ENCODE peak calls at places on chromosomes 16 and 17, in nine cellular contexts. N is hepatic stellate cell; Q is stimulated activated CD4-positive, alpha-beta T cell treated with anti-CD3 and anti-CD28 coated beads, TNF-alpha, amount 100 ng/mL, for 4 hours; D is activated CD4-positive, alpha-beta T cell treated with anti-CD3 and anti-CD28 coated beads, Interleukin-2, amount 50 U/mL, for 24 hours; S is islet precursor cell; I is dermis microvascular lymphatic vessel endothelial cell; B is dorsolateral prefrontal cortex; E is posterior cingulate gyrus; R is stimulated activated CD8-positive, alpha-beta memory T cell treated with anti-CD3 and anti-CD28 coated beads, Interleukin-12 subunit alpha, Interleukin-12 subunit beta, amount 100 ng/mL, for 1 hour. Z is an unnamed sample.

GRCh38 chr17:44221072-44221861 is 1.8 kb upstream of the UBTF start:
- DNase-seq in N (peak), Q (peak), D (peak), S (peak), I (no peak), B (peak), E (peak), R (no peak), Z (peak)

GRCh38 chr16:11632455-11632921 is 35.8 kb upstream of the SNN start:
- DNase-seq in N (peak), Q (no peak), D (no peak), S (peak), I (no peak), B (no peak), E (peak), R (no peak), Z (peak)

GRCh38 chr17:82503094-82503727 is 16.3 kb upstream of the FOXK2 start:
- DNase-seq in N (no peak), Q (no peak), D (no peak), S (no peak), I (no peak), B (no peak), E (no peak), R (no peak), Z (no peak)

GRCh38 chr16:58501242-58502131 is 1.5 kb downstream of the NDRG4 start:
- DNase-seq in N (no peak), Q (peak), D (no peak), S (peak), I (no peak), B (peak), E (peak), R (no peak), Z (no peak)

GRCh38 chr17:76658387-76658705 is 14.8 kb upstream of the ST6GALNAC1 start:
- DNase-seq in N (no peak), Q (no peak), D (no peak), S (no peak), I (no peak), B (no peak), E (peak), R (no peak), Z (no peak)

GRCh38 chr17:55086635-55087058 is 118.1 kb downstream of the STXBP4 start:
- DNase-seq in N (no peak), Q (no peak), D (no peak), S (no peak), I (peak), B (no peak), E (no peak), R (no peak), Z (peak)

GRCh38 chr16:68885321-68885720 is 42.0 kb downstream of the TANGO6 start:
- DNase-seq in N (no peak), Q (no peak), D (no peak), S (no peak), I (no peak), B (no peak), E (no peak), R (no peak), Z (no peak)

GRCh38 chr17:45410144-45411091 is 22.3 kb downstream of the ARHGAP27 start:
- DNase-seq in N (no peak), Q (peak), D (peak), S (peak), I (no peak), B (no peak), E (peak), R (no peak), Z (no peak)

GRCh38 chr17:58324409-58325288 is 3.9 kb downstream of the TSPOAP1 start:
- DNase-seq in N (no peak), Q (no peak), D (no peak), S (peak), I (no peak), B (no peak), E (peak), R (no peak), Z (no peak)

GRCh38 chr17:46009681-46010596 is 10.9 kb downstream of the STH start:
- DNase-seq in N (peak), Q (no peak), D (no peak), S (no peak), I (no peak), B (peak), E (peak), R (no peak), Z (peak)

GRCh38 chr17:45227631-45228120 is 6.0 kb downstream of the FMNL1 start:
- DNase-seq in N (no peak), Q (no peak), D (no peak), S (no peak), I (no peak), B (no peak), E (no peak), R (no peak), Z (no peak)

GRCh38 chr17:80028030-80028429 is 7.6 kb downstream of the TBC1D16 start:
- DNase-seq in N (no peak), Q (no peak), D (no peak), S (no peak), I (no peak), B (no peak), E (peak), R (no peak), Z (no peak)

GRCh38 chr17:1078062-1078711 is 81.3 kb downstream of the TIMM22 start:
- DNase-seq in N (no peak), Q (no peak), D (no peak), S (no peak), I (no peak), B (no peak), E (no peak), R (no peak), Z (no peak)

GRCh38 chr17:50059256-50059655 is 3.3 kb downstream of the ITGA3 start:
- DNase-seq in N (no peak), Q (no peak), D (no peak), S (peak), I (no peak), B (no peak), E (peak), R (no peak), Z (peak)

GRCh38 chr16:72721981-72722380 is 325.9 kb downstream of the ZFHX3 start:
- DNase-seq in N (no peak), Q (no peak), D (no peak), S (no peak), I (no peak), B (no peak), E (no peak), R (no peak), Z (no peak)

GRCh38 chr17:4833941-4834501 is 881 bp downstream of the MINK1 start:
- DNase-seq in N (peak), Q (no peak), D (no peak), S (peak), I (peak), B (peak), E (peak), R (no peak), Z (peak)

GRCh38 chr17:75481194-75482059 is 25.0 kb downstream of the TMEM94 start:
- DNase-seq in N (no peak), Q (no peak), D (no peak), S (no peak), I (no peak), B (no peak), E (peak), R (no peak), Z (no peak)

GRCh38 chr17:20151174-20151573 is 142.0 kb downstream of the SPECC1 start:
- DNase-seq in N (no peak), Q (no peak), D (no peak), S (no peak), I (no peak), B (no peak), E (no peak), R (no peak), Z (no peak)

GRCh38 chr16:12531937-12532336 is 271.8 kb downstream of the CPPED1 start:
- DNase-seq in N (no peak), Q (no peak), D (no peak), S (no peak), I (no peak), B (no peak), E (no peak), R (no peak), Z (no peak)

GRCh38 chr16:89322381-89323119 is 105.0 kb downstream of the ZNF778 start:
- DNase-seq in N (peak), Q (no peak), D (no peak), S (peak), I (no peak), B (no peak), E (peak), R (no peak), Z (peak)

GRCh38 chr17:62870581-62870964 is 62.5 kb upstream of the MARCHF10 start:
- DNase-seq in N (no peak), Q (no peak), D (no peak), S (no peak), I (no peak), B (no peak), E (no peak), R (no peak), Z (no peak)

GRCh38 chr17:74637265-74637664 is 13.7 kb upstream of the CD300E start:
- DNase-seq in N (no peak), Q (no peak), D (no peak), S (no peak), I (no peak), B (no peak), E (peak), R (no peak), Z (no peak)

GRCh38 chr16:62853887-62854286 is 817.6 kb upstream of the CDH8 start:
- DNase-seq in N (no peak), Q (no peak), D (no peak), S (no peak), I (no peak), B (no peak), E (no peak), R (no peak), Z (no peak)

GRCh38 chr17:4562000-4562969 is 1.9 kb upstream of the GGT6 start:
- DNase-seq in N (no peak), Q (no peak), D (no peak), S (no peak), I (no peak), B (no peak), E (no peak), R (no peak), Z (no peak)

GRCh38 chr17:49997256-49997735 is 2.3 kb upstream of the DLX3 start:
- DNase-seq in N (peak), Q (no peak), D (no peak), S (peak), I (no peak), B (no peak), E (no peak), R (no peak), Z (no peak)

GRCh38 chr17:51044964-51045363 is 75.7 kb downstream of the SPAG9 start:
- DNase-seq in N (no peak), Q (no peak), D (no peak), S (no peak), I (no peak), B (peak), E (peak), R (no peak), Z (no peak)

GRCh38 chr16:2370725-2371124 is 30.2 kb upstream of the ABCA3 start:
- DNase-seq in N (no peak), Q (no peak), D (no peak), S (peak), I (no peak), B (no peak), E (no peak), R (no peak), Z (no peak)

GRCh38 chr16:85172465-85173071 is 60.3 kb upstream of the CIBAR2 start:
- DNase-seq in N (no peak), Q (no peak), D (no peak), S (peak), I (peak), B (peak), E (peak), R (no peak), Z (peak)

GRCh38 chr17:83054518-83055125 is 24.8 kb upstream of the METRNL start:
- DNase-seq in N (no peak), Q (no peak), D (no peak), S (peak), I (no peak), B (no peak), E (peak), R (no peak), Z (no peak)

GRCh38 chr16:86869288-86870022 is 291.1 kb downstream of the FOXL1 start:
- DNase-seq in N (no peak), Q (no peak), D (no peak), S (no peak), I (no peak), B (no peak), E (no peak), R (no peak), Z (no peak)

GRCh38 chr17:46878055-46878454 is 26.7 kb downstream of the WNT9B start:
- DNase-seq in N (no peak), Q (no peak), D (no peak), S (peak), I (no peak), B (peak), E (peak), R (no peak), Z (no peak)

GRCh38 chr17:57480438-57481196 is 224.3 kb downstream of the MSI2 start:
- DNase-seq in N (no peak), Q (no peak), D (no peak), S (peak), I (no peak), B (no peak), E (peak), R (no peak), Z (peak)

GRCh38 chr17:2299756-2300155 is 3.8 kb downstream of the SMG6 start:
- DNase-seq in N (no peak), Q (no peak), D (no peak), S (peak), I (no peak), B (no peak), E (no peak), R (no peak), Z (no peak)

GRCh38 chr17:77427471-77427991 is 286.8 kb downstream of the SEC14L1 start:
- DNase-seq in N (peak), Q (no peak), D (no peak), S (peak), I (no peak), B (no peak), E (peak), R (no peak), Z (peak)

GRCh38 chr17:49365667-49366066 is 3.6 kb upstream of the ZNF652 start:
- DNase-seq in N (peak), Q (no peak), D (no peak), S (peak), I (no peak), B (peak), E (peak), R (no peak), Z (peak)

Z was measured in LHCN-M2.